ENCODE peak calls at places on chromosomes 6 and 20, in seven cellular contexts. B is globus pallidus, M is fibroblast of gingiva, Y is neural progenitor cell, D is Calu3, A is T-helper 22 cell, K is B cell. L is an unnamed sample.

GRCh38 chr20:8152183-8152582 is 20.1 kb downstream of the PLCB1 start:
- DNase-seq in B (no peak), Y (no peak), A (no peak), D (no peak), M (peak), K (no peak), L (no peak)

GRCh38 chr6:169101036-169101805 is 152.4 kb downstream of the THBS2 start:
- DNase-seq in A (no peak), D (no peak), Y (no peak), M (no peak), K (no peak), B (no peak), L (no peak)

GRCh38 chr20:9441948-9442347 is 72.4 kb upstream of the LAMP5 start:
- DNase-seq in B (no peak), D (no peak), K (no peak), Y (no peak), A (no peak), M (no peak), L (no peak)

GRCh38 chr20:24651171-24651972 is 181.9 kb downstream of the SYNDIG1 start:
- DNase-seq in B (no peak), M (peak), A (no peak), Y (no peak), K (no peak), D (no peak), L (no peak)

GRCh38 chr20:20837574-20838021 is 125.2 kb upstream of the RALGAPA2 start:
- DNase-seq in B (peak), D (peak), M (peak), K (peak), A (no peak), Y (peak), L (no peak)

GRCh38 chr20:43774754-43775153 is 48.0 kb upstream of the GTSF1L start:
- DNase-seq in K (no peak), M (no peak), D (no peak), A (no peak), B (no peak), Y (no peak), L (no peak)

GRCh38 chr20:4445331-4445730 is 276.4 kb upstream of the PRND start:
- DNase-seq in B (no peak), A (no peak), D (no peak), K (no peak), Y (no peak), M (no peak), L (no peak)

GRCh38 chr20:17965042-17965697 is 3.4 kb downstream of the SNX5 start:
- DNase-seq in Y (no peak), M (no peak), A (no peak), B (no peak), K (no peak), D (no peak), L (no peak)

GRCh38 chr6:42124223-42124836 is 18.1 kb downstream of the C6orf132 start:
- DNase-seq in Y (no peak), K (no peak), D (no peak), B (no peak), A (no peak), M (no peak), L (no peak)

GRCh38 chr6:33851959-33852358 is 48.2 kb upstream of the MLN start:
- DNase-seq in M (no peak), A (no peak), D (peak), Y (peak), K (no peak), B (no peak), L (no peak)

GRCh38 chr6:105705608-105706007 is 302.7 kb upstream of the PREP start:
- DNase-seq in K (no peak), D (no peak), Y (no peak), M (no peak), B (no peak), A (no peak), L (no peak)

GRCh38 chr20:37897008-37897548 is 5.8 kb upstream of the VSTM2L start:
- DNase-seq in M (no peak), K (no peak), Y (peak), D (no peak), A (no peak), B (no peak), L (no peak)

GRCh38 chr20:40941023-40941655 is 87.5 kb upstream of the TOP1 start:
- DNase-seq in D (no peak), A (no peak), M (no peak), Y (no peak), B (no peak), K (peak), L (no peak)

GRCh38 chr6:11007715-11008608 is 36.1 kb downstream of the ELOVL2 start:
- DNase-seq in B (no peak), K (no peak), M (no peak), D (peak), A (no peak), Y (no peak), L (no peak)

L was measured in suprapubic skin.